ENCODE peak calls at places on chromosomes 11 and 22, in four cellular contexts. One of them, this sample, is unnamed. For H3K4me1, the result is how much of the 10 kb centered on the place peaks cover.

GRCh38 chr22:18991828-18992442 is 55.8 kb upstream of the PRODH start:
- DNase-seq in GM23338: no peak
- DNase-seq in stomach: no peak
- DNase-seq in upper lobe of left lung: no peak
- DNase-seq in this sample: no peak

GRCh38 chr11:119376197-119376847 is 5.2 kb downstream of the USP2 start:
- DNase-seq in stomach: peak
- DNase-seq in upper lobe of left lung: peak
- DNase-seq in GM23338: no peak
- DNase-seq in this sample: no peak

GRCh38 chr11:76313913-76314740 is 66.8 kb downstream of the THAP12 start:
- DNase-seq in GM23338: peak
- DNase-seq in stomach: no peak
- DNase-seq in upper lobe of left lung: no peak
- DNase-seq in this sample: no peak

GRCh38 chr11:3959015-3959917 is 103.8 kb downstream of the STIM1 start:
- DNase-seq in stomach: no peak
- DNase-seq in upper lobe of left lung: no peak
- DNase-seq in GM23338: peak
- DNase-seq in this sample: no peak

GRCh38 chr11:68146704-68147474 is 25.7 kb upstream of the CHKA start:
- DNase-seq in GM23338: no peak
- DNase-seq in upper lobe of left lung: peak
- DNase-seq in stomach: peak
- DNase-seq in this sample: peak

GRCh38 chr11:1640076-1640946 is 10.7 kb downstream of the KRTAP5-5 start:
- DNase-seq in stomach: peak
- DNase-seq in upper lobe of left lung: no peak
- DNase-seq in GM23338: peak
- DNase-seq in this sample: peak

GRCh38 chr11:70169632-70170031 is 33.5 kb upstream of the FADD start:
- DNase-seq in GM23338: no peak
- DNase-seq in upper lobe of left lung: no peak
- DNase-seq in stomach: peak
- DNase-seq in this sample: no peak

GRCh38 chr11:35246725-35247124 is 107.8 kb downstream of the CD44 start:
- DNase-seq in GM23338: no peak
- DNase-seq in stomach: no peak
- DNase-seq in upper lobe of left lung: no peak
- DNase-seq in this sample: no peak

GRCh38 chr22:32482708-32483107 is 8.1 kb downstream of the FBXO7 start:
- DNase-seq in GM23338: no peak
- DNase-seq in stomach: no peak
- DNase-seq in upper lobe of left lung: no peak
- DNase-seq in this sample: no peak

GRCh38 chr22:46309526-46310085 is 12.9 kb downstream of the GTSE1 start:
- DNase-seq in GM23338: no peak
- DNase-seq in stomach: no peak
- DNase-seq in upper lobe of left lung: no peak
- DNase-seq in this sample: no peak

GRCh38 chr22:37338539-37339246 is 56.4 kb downstream of the CYTH4 start:
- DNase-seq in stomach: peak
- DNase-seq in GM23338: no peak
- DNase-seq in upper lobe of left lung: no peak
- DNase-seq in this sample: no peak
- H3K4me1 ChIP-seq in stomach: under half
- H3K4me1 ChIP-seq in GM23338: under half
- H3K4me1 ChIP-seq in upper lobe of left lung: under half
- H3K4me1 ChIP-seq in this sample: under half

GRCh38 chr11:114026355-114026754 is 33.2 kb upstream of the ZBTB16 start:
- DNase-seq in stomach: no peak
- DNase-seq in GM23338: peak
- DNase-seq in upper lobe of left lung: no peak
- DNase-seq in this sample: no peak
- TF ChIP-seq CTCF in stomach: no peak
- TF ChIP-seq CTCF in GM23338: peak
- TF ChIP-seq CTCF in upper lobe of left lung: no peak
- TF ChIP-seq CTCF in this sample: no peak

GRCh38 chr22:43922123-43922522 is 1.5 kb upstream of the PNPLA3 start:
- DNase-seq in upper lobe of left lung: no peak
- DNase-seq in GM23338: peak
- DNase-seq in stomach: no peak
- DNase-seq in this sample: no peak

GRCh38 chr22:43921361-43921760 is 2.2 kb upstream of the PNPLA3 start:
- DNase-seq in GM23338: no peak
- DNase-seq in upper lobe of left lung: no peak
- DNase-seq in stomach: no peak
- DNase-seq in this sample: no peak

GRCh38 chr22:43923191-43923590 is 414 bp upstream of the PNPLA3 start:
- DNase-seq in GM23338: no peak
- DNase-seq in stomach: no peak
- DNase-seq in upper lobe of left lung: no peak
- DNase-seq in this sample: no peak

GRCh38 chr22:43917523-43917922 is 6.1 kb upstream of the PNPLA3 start:
- DNase-seq in stomach: no peak
- DNase-seq in upper lobe of left lung: peak
- DNase-seq in GM23338: no peak
- DNase-seq in this sample: no peak

GRCh38 chr22:43919106-43919965 is 4.3 kb upstream of the PNPLA3 start:
- DNase-seq in upper lobe of left lung: no peak
- DNase-seq in GM23338: no peak
- DNase-seq in stomach: peak
- DNase-seq in this sample: no peak
- TF ChIP-seq POLR2AphosphoS5 in upper lobe of left lung: no peak
- TF ChIP-seq POLR2AphosphoS5 in GM23338: no peak
- TF ChIP-seq POLR2AphosphoS5 in stomach: no peak
- TF ChIP-seq POLR2AphosphoS5 in this sample: no peak

GRCh38 chr11:36365937-36366336 is 69.8 kb downstream of the PRR5L start:
- DNase-seq in upper lobe of left lung: no peak
- DNase-seq in stomach: no peak
- DNase-seq in GM23338: no peak
- DNase-seq in this sample: no peak
- H3K4me1 ChIP-seq in upper lobe of left lung: under half
- H3K4me1 ChIP-seq in stomach: under half
- H3K4me1 ChIP-seq in GM23338: under half
- H3K4me1 ChIP-seq in this sample: under half

DNA sequence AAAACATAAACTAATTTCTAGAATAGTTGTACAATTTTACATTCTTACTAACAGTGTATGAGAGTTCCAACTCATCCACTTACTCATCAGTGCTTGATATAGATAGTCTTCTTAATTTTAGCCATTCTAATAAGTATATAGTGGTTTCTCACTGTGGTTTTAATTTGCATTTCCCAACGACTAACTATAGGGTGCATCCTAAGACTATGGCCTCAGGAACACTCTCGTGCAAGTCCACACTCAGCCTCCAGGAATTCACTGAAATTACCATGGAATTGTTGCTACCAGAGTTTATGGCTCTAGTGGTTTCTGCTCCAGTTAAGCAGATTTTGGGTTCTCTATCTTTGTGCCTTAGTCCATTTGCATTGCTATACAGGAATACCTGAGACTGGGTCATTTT is 60.1 kb upstream of the GUCY1A2 start:
- DNase-seq in stomach: no peak
- DNase-seq in GM23338: no peak
- DNase-seq in upper lobe of left lung: no peak
- DNase-seq in this sample: no peak
- TF ChIP-seq CTCF in stomach: no peak
- TF ChIP-seq CTCF in GM23338: no peak
- TF ChIP-seq CTCF in upper lobe of left lung: no peak
- TF ChIP-seq CTCF in this sample: no peak

GRCh38 chr11:132186193-132186592 is 815.8 kb downstream of the NTM start:
- DNase-seq in stomach: no peak
- DNase-seq in upper lobe of left lung: no peak
- DNase-seq in GM23338: no peak
- DNase-seq in this sample: no peak

GRCh38 chr11:132184079-132184478 is 813.7 kb downstream of the NTM start:
- DNase-seq in upper lobe of left lung: no peak
- DNase-seq in GM23338: peak
- DNase-seq in stomach: no peak
- DNase-seq in this sample: no peak

GRCh38 chr11:132186699-132187098 is 816.3 kb downstream of the NTM start:
- DNase-seq in stomach: no peak
- DNase-seq in upper lobe of left lung: no peak
- DNase-seq in GM23338: peak
- DNase-seq in this sample: no peak

GRCh38 chr11:132187391-132187790 is 817.0 kb downstream of the NTM start:
- DNase-seq in GM23338: no peak
- DNase-seq in stomach: no peak
- DNase-seq in upper lobe of left lung: no peak
- DNase-seq in this sample: no peak

GRCh38 chr11:132187814-132188213 is 817.4 kb downstream of the NTM start:
- DNase-seq in upper lobe of left lung: no peak
- DNase-seq in stomach: no peak
- DNase-seq in GM23338: no peak
- DNase-seq in this sample: no peak
- TF ChIP-seq POLR2AphosphoS5 in upper lobe of left lung: no peak
- TF ChIP-seq POLR2AphosphoS5 in stomach: no peak
- TF ChIP-seq POLR2AphosphoS5 in GM23338: no peak
- TF ChIP-seq POLR2AphosphoS5 in this sample: no peak

GRCh38 chr11:65915821-65916251 is 3.0 kb downstream of the C11orf68 start:
- DNase-seq in GM23338: peak
- DNase-seq in stomach: peak
- DNase-seq in upper lobe of left lung: peak
- DNase-seq in this sample: peak
- H3K4me1 ChIP-seq in GM23338: under half
- H3K4me1 ChIP-seq in stomach: half or more
- H3K4me1 ChIP-seq in upper lobe of left lung: half or more
- H3K4me1 ChIP-seq in this sample: under half

GRCh38 chr11:117181586-117182550 is 3.3 kb downstream of the SIDT2 start:
- DNase-seq in upper lobe of left lung: peak
- DNase-seq in GM23338: no peak
- DNase-seq in stomach: peak
- DNase-seq in this sample: no peak
- TF ChIP-seq CTCF in upper lobe of left lung: no peak
- TF ChIP-seq CTCF in GM23338: no peak
- TF ChIP-seq CTCF in stomach: no peak
- TF ChIP-seq CTCF in this sample: no peak

GRCh38 chr11:93737904-93738612 is 3.2 kb downstream of the TAF1D start:
- DNase-seq in upper lobe of left lung: no peak
- DNase-seq in stomach: no peak
- DNase-seq in GM23338: no peak
- DNase-seq in this sample: no peak

GRCh38 chr11:93736129-93736528 is 5.2 kb downstream of the TAF1D start:
- DNase-seq in GM23338: no peak
- DNase-seq in upper lobe of left lung: no peak
- DNase-seq in stomach: no peak
- DNase-seq in this sample: no peak

GRCh38 chr11:93740802-93741093 is 547 bp downstream of the TAF1D start:
- DNase-seq in upper lobe of left lung: peak
- DNase-seq in stomach: peak
- DNase-seq in GM23338: peak
- DNase-seq in this sample: peak

GRCh38 chr11:93740031-93740801 is 1.1 kb downstream of the TAF1D start:
- DNase-seq in upper lobe of left lung: peak
- DNase-seq in stomach: no peak
- DNase-seq in GM23338: peak
- DNase-seq in this sample: peak

DNA sequence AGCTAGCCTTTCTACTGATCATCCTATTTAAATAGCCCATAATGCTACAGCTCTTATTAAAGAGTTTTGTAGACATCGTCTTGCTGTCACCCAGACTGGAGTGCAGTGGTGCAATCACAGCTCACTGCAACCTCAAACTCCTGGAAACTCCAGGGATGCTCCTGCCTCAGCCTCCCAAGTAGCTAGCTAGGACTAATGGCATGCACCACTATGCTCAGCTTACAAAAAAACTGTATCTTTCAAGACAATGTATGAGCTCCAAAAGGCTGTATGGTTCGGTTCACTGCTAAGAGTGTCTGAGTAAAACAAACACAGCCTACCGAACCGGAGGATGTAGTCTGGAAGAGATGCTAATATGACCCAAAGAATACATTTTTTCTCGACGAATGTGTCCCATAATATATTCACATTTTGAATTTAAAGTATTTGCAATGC is 2.6 kb downstream of the TAF1D start:
- DNase-seq in upper lobe of left lung: no peak
- DNase-seq in stomach: no peak
- DNase-seq in GM23338: no peak
- DNase-seq in this sample: no peak
- TF ChIP-seq POLR2AphosphoS5 in upper lobe of left lung: no peak
- TF ChIP-seq POLR2AphosphoS5 in stomach: no peak
- TF ChIP-seq POLR2AphosphoS5 in GM23338: peak
- TF ChIP-seq POLR2AphosphoS5 in this sample: no peak

This sample was measured in transverse colon.